ENCODE peak calls at places on chromosome 13, in four cellular contexts. A is activated T-helper 1 cell treated with Interleukin-2 at 50 U/mL for 16 hours, E is WTC11, B is EL. I is an unnamed sample.
A peak's percentile ranks its signal among the peaks of the same experiment; 100 is the strongest.

GRCh38 chr13:22110368-22110767 is 439.5 kb downstream of the FGF9 start:
- DNase-seq in A (no peak), E (no peak), B (no peak), I (no peak)

GRCh38 chr13:73244486-73244885 is 185.7 kb downstream of the KLF5 start:
- DNase-seq in A (no peak), E (no peak), B (no peak), I (no peak)

GRCh38 chr13:97948041-97948440 is 5.4 kb upstream of the IPO5 start:
- DNase-seq in A (no peak), E (no peak), B (peak; percentile 57), I (no peak)

GRCh38 chr13:33545492-33545891 is 259.9 kb upstream of the STARD13 start:
- DNase-seq in A (no peak), E (no peak), B (no peak), I (no peak)

GRCh38 chr13:101303512-101303911 is 112.8 kb downstream of the NALCN start:
- DNase-seq in A (no peak), E (no peak), B (no peak), I (no peak)

GRCh38 chr13:43036386-43037220 is 13.2 kb downstream of the DNAJC15 start:
- DNase-seq in A (no peak), E (no peak), B (no peak), I (no peak)

GRCh38 chr13:27229642-27230041 is 21.7 kb upstream of the RPL21 start:
- DNase-seq in A (no peak), E (no peak), B (no peak), I (no peak)

GRCh38 chr13:113855012-113855921 is 8.6 kb downstream of the GAS6 start:
- DNase-seq in A (no peak), E (no peak), B (no peak), I (no peak)

GRCh38 chr13:49367640-49368431 is 76.0 kb downstream of the CAB39L start:
- DNase-seq in A (no peak), E (no peak), B (no peak), I (no peak)

GRCh38 chr13:75566658-75567057 is 17.1 kb downstream of the UCHL3 start:
- DNase-seq in A (no peak), E (no peak), B (peak; percentile 51), I (no peak)

GRCh38 chr13:100559886-100560285 is 28.7 kb downstream of the GGACT start:
- DNase-seq in A (no peak), E (no peak), B (no peak), I (no peak)

GRCh38 chr13:24691381-24691780 is 11.2 kb downstream of the ATP12A start:
- DNase-seq in A (no peak), E (no peak), B (no peak), I (no peak)

GRCh38 chr13:77213644-77214043 is 113.2 kb downstream of the MYCBP2 start:
- DNase-seq in A (no peak), E (no peak), B (peak; percentile 3), I (no peak)

GRCh38 chr13:25375727-25376358 is 4.1 kb downstream of the ATP8A2 start:
- DNase-seq in A (no peak), E (peak; percentile 36), B (peak; percentile 44), I (peak; percentile 40)

GRCh38 chr13:110454227-110454859 is 107.2 kb downstream of the RAB20 start:
- DNase-seq in A (no peak), E (no peak), B (no peak), I (no peak)

GRCh38 chr13:70812481-70812880 is 704.2 kb upstream of the KLHL1 start:
- DNase-seq in A (no peak), E (no peak), B (no peak), I (no peak)

GRCh38 chr13:75196112-75196855 is 285.7 kb downstream of the TBC1D4 start:
- DNase-seq in A (no peak), E (no peak), B (no peak), I (no peak)

GRCh38 chr13:38866649-38867048 is 124.0 kb downstream of the STOML3 start:
- DNase-seq in A (no peak), E (no peak), B (peak; percentile 2), I (no peak)

GRCh38 chr13:88526853-88527215 is 855.7 kb downstream of the SLITRK5 start:
- DNase-seq in A (no peak), E (no peak), B (no peak), I (no peak)

I was measured in KG1.